ENCODE peak calls at places on chromosomes 3 and 15, in six cellular contexts. F is H54; P is WTC11; O is effector CD4-positive, alpha-beta T cell; Q is neuronal stem cell; G is activated T-cell treated with anti-CD3 and anti-CD28 coated beads, Interleukin-2, amount 50 U/mL, for 72 hours. U is an unnamed sample.
A peak's percentile ranks its signal among the peaks of the same experiment; 100 is the strongest.

GRCh38 chr3:133459400-133459799 is 59.5 kb downstream of the BFSP2 start:
- DNase-seq in O (no peak), P (no peak), Q (no peak), G (no peak), F (no peak), U (no peak)

GRCh38 chr3:23865595-23866396 is 51.0 kb downstream of the NKIRAS1 start:
- DNase-seq in P (peak; percentile 34), Q (peak; percentile 71), G (no peak), F (peak; percentile 25), O (no peak), U (peak; percentile 26)

GRCh38 chr3:170780955-170781354 is 89.0 kb downstream of the RPL22L1 start:
- DNase-seq in Q (no peak), F (no peak), P (no peak), G (no peak), O (no peak), U (no peak)

GRCh38 chr15:29863438-29863837 is 41.2 kb upstream of the TJP1 start:
- DNase-seq in G (no peak), F (no peak), P (no peak), Q (no peak), O (no peak), U (peak; percentile 34)

GRCh38 chr3:151971814-151972579 is 98.6 kb downstream of the SUCNR1 start:
- DNase-seq in G (no peak), Q (no peak), P (no peak), F (no peak), O (no peak), U (no peak)

GRCh38 chr3:45987368-45988099 is 8.1 kb downstream of the FYCO1 start:
- DNase-seq in P (no peak), F (no peak), G (no peak), O (no peak), Q (no peak), U (peak; percentile 25)

GRCh38 chr15:37586976-37587375 is 347.5 kb upstream of the TMCO5A start:
- DNase-seq in Q (no peak), P (no peak), O (no peak), G (no peak), F (no peak), U (no peak)

GRCh38 chr15:83282859-83283812 is 1.3 kb downstream of the BNC1 start:
- DNase-seq in Q (no peak), F (no peak), O (no peak), G (no peak), P (peak; percentile 59), U (no peak)

GRCh38 chr3:153162513-153163348 is 705 bp downstream of the RAP2B start:
- DNase-seq in F (no peak), O (peak; percentile 18), P (peak; percentile 35), Q (peak; percentile 49), G (peak; percentile 48), U (no peak)

GRCh38 chr15:69593981-69594966 is 141.7 kb downstream of the RPLP1 start:
- DNase-seq in F (peak; percentile 19), P (no peak), Q (no peak), O (no peak), G (no peak), U (no peak)

GRCh38 chr3:23435318-23435717 is 232.2 kb downstream of the UBE2E2 start:
- DNase-seq in P (no peak), Q (no peak), G (no peak), F (no peak), O (no peak), U (no peak)

GRCh38 chr15:35740761-35741160 is 194.8 kb upstream of the DPH6 start:
- DNase-seq in Q (no peak), G (no peak), O (no peak), F (no peak), P (no peak), U (no peak)

GRCh38 chr15:60634815-60635214 is 155.9 kb upstream of the ICE2 start:
- DNase-seq in O (no peak), F (no peak), P (no peak), G (no peak), Q (no peak), U (no peak)

GRCh38 chr3:117118604-117119003 is 409.0 kb downstream of the TUSC7 start:
- DNase-seq in P (no peak), Q (no peak), F (no peak), G (no peak), O (no peak), U (no peak)

GRCh38 chr15:27064080-27064479 is 93.1 kb downstream of the GABRG3 start:
- DNase-seq in O (no peak), Q (no peak), F (no peak), G (no peak), P (no peak), U (no peak)

GRCh38 chr3:191259486-191259885 is 60.4 kb downstream of the OSTN start:
- DNase-seq in P (no peak), F (no peak), O (no peak), Q (no peak), G (no peak), U (no peak)

GRCh38 chr15:32649336-32649735 is 7.8 kb downstream of the SCG5 start:
- DNase-seq in Q (no peak), F (peak; percentile 20), G (no peak), P (no peak), O (no peak), U (no peak)

GRCh38 chr3:42581400-42581708 is 413 bp downstream of the SEC22C start:
- DNase-seq in G (no peak), O (no peak), F (no peak), Q (no peak), P (no peak), U (no peak)